ENCODE peak calls at places on chromosomes 11 and 22, in eight cellular contexts. D, L, N, A, M, J, V and B are unnamed samples.

GRCh38 chr11:106950067-106950491 is 68.2 kb downstream of the GUCY1A2 start:
- DNase-seq in D (no peak), L (no peak), N (no peak), A (no peak), M (no peak), J (peak), V (no peak), B (no peak)

GRCh38 chr22:49847751-49848689 is 5.6 kb upstream of the ZBED4 start:
- DNase-seq in D (no peak), L (no peak), N (no peak), A (no peak), M (no peak), J (no peak), V (no peak), B (no peak)

GRCh38 chr11:60785136-60785535 is at the start of gene MS4A10:
- DNase-seq in D (no peak), L (no peak), N (no peak), A (no peak), M (no peak), J (no peak), V (no peak), B (no peak)

GRCh38 chr11:111351374-111352081 is 27.5 kb downstream of the POU2AF1 start:
- DNase-seq in D (no peak), L (no peak), N (no peak), A (no peak), M (no peak), J (no peak), V (no peak), B (no peak)

GRCh38 chr11:119371778-119372182 is 9.7 kb downstream of the USP2 start:
- DNase-seq in D (no peak), L (no peak), N (no peak), A (no peak), M (peak), J (no peak), V (no peak), B (no peak)

GRCh38 chr11:46916669-46917108 is 1.7 kb downstream of the LRP4 start:
- DNase-seq in D (peak), L (peak), N (peak), A (no peak), M (no peak), J (peak), V (no peak), B (peak)

GRCh38 chr22:45224988-45225731 is 15.5 kb downstream of the KIAA0930 start:
- DNase-seq in D (no peak), L (no peak), N (no peak), A (no peak), M (no peak), J (no peak), V (no peak), B (no peak)

GRCh38 chr22:19886605-19887250 is 32.1 kb upstream of the GNB1L start:
- DNase-seq in D (peak), L (no peak), N (no peak), A (peak), M (no peak), J (peak), V (peak), B (no peak)

GRCh38 chr11:95569207-95569606 is 220.4 kb downstream of the FAM76B start:
- DNase-seq in D (no peak), L (no peak), N (no peak), A (no peak), M (no peak), J (no peak), V (no peak), B (no peak)

GRCh38 chr11:76329983-76330382 is 50.9 kb downstream of the THAP12 start:
- DNase-seq in D (no peak), L (no peak), N (no peak), A (no peak), M (no peak), J (no peak), V (no peak), B (no peak)

GRCh38 chr11:122852071-122852831 is 14.0 kb downstream of the CRTAM start:
- DNase-seq in D (peak), L (no peak), N (no peak), A (no peak), M (peak), J (peak), V (peak), B (no peak)

GRCh38 chr22:43891360-43892182 is at the start of gene PNPLA5:
- DNase-seq in D (no peak), L (peak), N (no peak), A (no peak), M (no peak), J (no peak), V (no peak), B (no peak)

GRCh38 chr22:47628477-47629272 is 866.2 kb downstream of the TBC1D22A start:
- DNase-seq in D (no peak), L (no peak), N (no peak), A (no peak), M (no peak), J (no peak), V (no peak), B (no peak)

GRCh38 chr22:47625531-47626427 is 863.3 kb downstream of the TBC1D22A start:
- DNase-seq in D (no peak), L (no peak), N (no peak), A (no peak), M (no peak), J (no peak), V (no peak), B (no peak)

GRCh38 chr22:47627561-47628253 is 865.3 kb downstream of the TBC1D22A start:
- DNase-seq in D (no peak), L (no peak), N (no peak), A (no peak), M (peak), J (no peak), V (no peak), B (no peak)

GRCh38 chr22:47625013-47625385 is 862.5 kb downstream of the TBC1D22A start:
- DNase-seq in D (no peak), L (no peak), N (no peak), A (no peak), M (no peak), J (no peak), V (no peak), B (no peak)

GRCh38 chr22:47626428-47627390 is 864.3 kb downstream of the TBC1D22A start:
- DNase-seq in D (no peak), L (peak), N (no peak), A (no peak), M (peak), J (no peak), V (no peak), B (no peak)
- TF ChIP-seq CTCF in D (no peak), L (peak), N (no peak), A (no peak), M (no peak), J (no peak), V (no peak), B (no peak)

GRCh38 chr11:8766043-8766992 is 83.7 kb downstream of the RPL27A start:
- DNase-seq in D (peak), L (no peak), N (no peak), A (no peak), M (no peak), J (peak), V (no peak), B (no peak)

GRCh38 chr11:8765294-8765693 is 82.7 kb downstream of the RPL27A start:
- DNase-seq in D (peak), L (no peak), N (no peak), A (no peak), M (no peak), J (peak), V (no peak), B (no peak)

GRCh38 chr11:8767466-8768142 is 85.0 kb downstream of the RPL27A start:
- DNase-seq in D (peak), L (no peak), N (no peak), A (no peak), M (peak), J (peak), V (no peak), B (no peak)

GRCh38 chr11:8766993-8767374 is 84.4 kb downstream of the RPL27A start:
- DNase-seq in D (no peak), L (no peak), N (no peak), A (no peak), M (no peak), J (no peak), V (no peak), B (no peak)

DNA sequence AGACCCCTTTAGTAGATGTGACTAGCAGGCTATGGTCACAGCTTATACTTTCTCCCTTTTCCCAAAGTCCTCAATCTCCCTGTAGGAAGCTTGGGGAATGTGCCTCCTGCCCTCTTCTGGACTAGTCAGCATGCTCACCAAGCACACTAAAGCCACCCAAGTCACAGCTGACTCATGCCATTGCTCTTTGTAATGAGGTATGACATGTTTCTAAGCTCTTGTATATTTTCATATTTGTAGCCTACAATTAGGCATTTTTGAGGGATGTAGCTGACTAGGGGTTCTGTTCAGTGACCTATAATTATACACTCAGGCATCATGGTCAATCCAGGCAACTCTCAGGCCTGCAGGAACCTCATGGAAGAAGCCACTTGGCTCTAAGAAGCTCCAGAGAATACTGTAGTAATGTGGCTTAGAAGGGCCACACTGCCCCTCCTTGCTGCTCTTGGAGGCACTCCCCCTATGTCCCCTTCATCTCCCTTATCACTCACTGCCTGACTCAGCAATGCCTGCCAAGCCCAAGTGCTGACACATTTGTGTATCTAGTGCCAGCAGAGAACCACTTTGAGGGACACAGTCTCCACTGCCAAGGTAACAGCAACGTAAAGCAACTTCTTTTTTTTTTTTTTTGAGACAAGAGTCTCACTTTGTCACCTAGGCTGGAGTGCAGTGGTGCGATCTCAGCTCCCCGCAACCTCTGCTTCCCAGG is 86.2 kb downstream of the RPL27A start:
- DNase-seq in D (peak), L (peak), N (no peak), A (peak), M (peak), J (peak), V (no peak), B (no peak)
- TF ChIP-seq CTCF in D (peak), L (peak), N (no peak), A (peak), M (peak), J (peak), V (no peak), B (no peak)

DNA sequence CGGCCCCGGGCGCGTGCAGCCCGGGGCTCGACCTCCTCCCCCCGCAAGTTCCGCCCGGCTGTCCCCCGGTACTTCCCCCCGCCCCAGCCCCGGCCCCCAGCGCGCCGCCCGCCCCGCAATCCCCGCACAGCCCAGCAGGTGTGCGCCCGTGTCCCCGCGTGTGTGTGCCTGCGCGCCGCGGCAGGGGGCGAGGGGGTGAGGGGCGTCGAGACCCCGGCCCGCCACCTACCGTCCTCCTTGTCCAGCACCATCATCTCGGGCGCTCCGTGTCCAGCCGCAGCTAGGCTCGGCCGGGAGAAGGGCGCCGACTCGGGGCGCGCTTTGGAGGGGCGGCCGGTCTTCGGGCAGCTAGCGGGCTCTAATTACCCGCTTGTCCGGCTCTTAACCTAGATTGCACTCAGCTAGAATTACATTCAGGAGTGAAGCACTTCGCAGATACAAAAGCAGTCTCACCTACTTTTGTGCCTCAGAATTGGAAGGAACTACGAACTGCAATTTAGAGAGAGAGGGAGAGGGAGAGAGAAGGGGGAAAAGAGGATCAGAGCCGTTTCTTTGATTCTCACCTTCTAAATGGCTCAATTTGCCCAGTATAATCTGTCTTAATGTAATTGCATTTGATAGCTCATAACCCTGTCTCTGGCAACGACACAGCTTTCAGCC is 439 bp downstream of the LMO1 start:
- DNase-seq in D (no peak), L (no peak), N (peak), A (no peak), M (no peak), J (no peak), V (no peak), B (peak)
- TF ChIP-seq CTCF in D (no peak), L (no peak), N (peak), A (no peak), M (no peak), J (no peak), V (no peak), B (no peak)

GRCh38 chr11:131824766-131825165 is 454.4 kb downstream of the NTM start:
- DNase-seq in D (peak), L (no peak), N (no peak), A (peak), M (no peak), J (peak), V (no peak), B (no peak)

GRCh38 chr11:131827440-131827839 is 457.0 kb downstream of the NTM start:
- DNase-seq in D (no peak), L (no peak), N (no peak), A (no peak), M (no peak), J (no peak), V (no peak), B (no peak)

GRCh38 chr11:131829725-131830124 is 459.3 kb downstream of the NTM start:
- DNase-seq in D (no peak), L (no peak), N (no peak), A (no peak), M (no peak), J (no peak), V (no peak), B (no peak)

GRCh38 chr11:131819845-131820244 is 449.4 kb downstream of the NTM start:
- DNase-seq in D (no peak), L (no peak), N (no peak), A (no peak), M (no peak), J (no peak), V (no peak), B (no peak)

DNA sequence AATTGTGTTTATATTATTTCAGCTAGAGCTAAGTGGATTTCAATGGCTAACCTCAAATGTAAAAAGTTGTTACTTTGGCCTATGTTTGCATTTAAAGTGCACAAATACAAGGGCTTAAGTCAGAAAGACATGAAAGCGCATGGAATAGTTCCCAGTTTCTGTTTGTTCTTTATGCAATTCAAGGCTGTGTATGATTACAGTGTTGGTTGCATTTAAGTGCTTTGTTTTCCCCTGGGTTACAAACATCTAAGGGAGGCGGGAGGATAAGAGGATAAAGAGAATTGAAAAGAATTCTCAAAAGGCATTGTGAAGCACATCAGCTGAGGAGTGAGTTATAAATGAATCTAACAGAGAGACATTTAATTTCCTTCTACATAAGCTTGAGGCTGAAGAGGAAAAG is 453.4 kb downstream of the NTM start:
- DNase-seq in D (peak), L (no peak), N (no peak), A (no peak), M (no peak), J (no peak), V (no peak), B (no peak)
- TF ChIP-seq CTCF in D (no peak), L (no peak), N (no peak), A (no peak), M (no peak), J (no peak), V (no peak), B (no peak)

GRCh38 chr22:27800250-27801131 is 1.1 kb downstream of the MN1 start:
- DNase-seq in D (peak), L (peak), N (no peak), A (no peak), M (no peak), J (peak), V (no peak), B (no peak)

GRCh38 chr22:27797793-27798525 is 3.6 kb downstream of the MN1 start:
- DNase-seq in D (no peak), L (no peak), N (no peak), A (no peak), M (no peak), J (no peak), V (no peak), B (no peak)

GRCh38 chr22:27799334-27800249 is 2.0 kb downstream of the MN1 start:
- DNase-seq in D (peak), L (no peak), N (no peak), A (no peak), M (peak), J (no peak), V (no peak), B (no peak)

GRCh38 chr22:27796829-27797792 is 4.4 kb downstream of the MN1 start:
- DNase-seq in D (no peak), L (no peak), N (no peak), A (no peak), M (no peak), J (no peak), V (no peak), B (no peak)

DNA sequence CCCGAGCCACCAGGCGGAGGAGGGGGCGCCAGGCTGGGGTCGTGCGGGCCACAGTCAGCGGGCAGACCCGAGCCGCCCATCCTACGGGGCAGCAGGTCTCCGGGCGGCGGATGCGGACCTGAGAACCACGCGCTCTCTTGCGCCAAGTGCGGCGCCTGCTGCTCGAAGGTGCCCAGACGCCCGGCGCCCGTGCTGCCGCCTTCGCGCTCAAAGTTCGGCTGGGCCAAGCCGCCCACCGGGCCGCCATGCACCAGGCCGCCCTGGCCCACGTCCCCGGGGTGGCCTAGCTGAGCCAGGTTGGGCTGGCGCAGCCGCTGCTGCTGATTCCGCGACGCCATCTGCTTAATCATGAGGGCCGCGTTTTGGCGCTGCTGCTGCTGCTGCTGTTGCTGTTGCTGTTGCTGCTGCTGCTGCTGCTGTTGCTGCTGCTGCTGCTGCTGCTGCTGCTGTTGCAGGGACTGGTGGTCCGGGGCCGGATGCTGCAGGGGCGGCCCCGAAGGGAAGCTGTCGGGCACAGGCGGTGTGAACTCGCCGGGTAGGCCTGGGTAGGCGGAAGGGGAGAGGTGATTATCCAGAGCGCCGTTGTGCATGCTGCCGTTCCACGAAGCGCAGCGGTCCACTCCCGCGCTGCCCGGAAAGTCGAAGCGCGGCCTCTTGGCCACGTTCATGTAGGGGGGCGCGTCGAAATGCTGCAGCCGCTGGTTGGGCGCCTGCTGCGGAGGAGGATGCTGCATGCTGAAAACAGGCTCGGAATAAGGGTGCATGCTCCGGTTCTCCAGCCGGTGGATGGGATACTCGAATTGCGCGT is 2.8 kb downstream of the MN1 start:
- DNase-seq in D (peak), L (no peak), N (no peak), A (no peak), M (no peak), J (no peak), V (no peak), B (no peak)
- TF ChIP-seq CTCF in D (no peak), L (no peak), N (no peak), A (no peak), M (no peak), J (no peak), V (no peak), B (no peak)